ENCODE peak calls at places on chromosomes 11 and 22, in seven cellular contexts. K, B, L, E, H, M and Y are unnamed samples.

GRCh38 chr11:72738199-72739141 is 13.7 kb downstream of the ARAP1 start:
- DNase-seq in E (no peak), K (no peak), L (peak; percentile 89), B (peak; percentile 71), M (no peak), H (no peak), Y (peak; percentile 89)

GRCh38 chr11:10004526-10005113 is 289.4 kb downstream of the SBF2 start:
- DNase-seq in M (no peak), L (no peak), H (no peak), E (no peak), B (no peak), K (no peak), Y (no peak)

GRCh38 chr22:39287076-39287743 is 32.2 kb downstream of the RPL3 start:
- DNase-seq in H (no peak), E (no peak), M (no peak), L (peak; percentile 61), K (no peak), B (no peak), Y (no peak)

GRCh38 chr11:30016588-30017363 is at the start of gene KCNA4:
- DNase-seq in L (no peak), E (no peak), M (no peak), B (peak; percentile 56), K (no peak), H (no peak), Y (peak; percentile 68)

GRCh38 chr11:45181595-45182550 is 35.4 kb downstream of the PRDM11 start:
- DNase-seq in K (no peak), B (no peak), L (no peak), M (no peak), E (no peak), H (no peak), Y (no peak)

GRCh38 chr11:76291576-76292526 is 85.5 kb upstream of the WNT11 start:
- DNase-seq in K (no peak), M (no peak), H (peak; percentile 38), B (no peak), L (no peak), E (no peak), Y (no peak)

GRCh38 chr11:97454988-97455387 is 1065.2 kb downstream of the JRKL start:
- DNase-seq in B (no peak), E (no peak), M (no peak), L (no peak), K (peak; percentile 37), H (no peak), Y (no peak)

GRCh38 chr11:78714539-78714938 is 139.9 kb upstream of the NARS2 start:
- DNase-seq in H (no peak), E (no peak), K (no peak), M (peak; percentile 19), B (no peak), L (no peak), Y (no peak)

GRCh38 chr22:35930933-35931332 is 97.7 kb downstream of the RBFOX2 start:
- DNase-seq in B (no peak), E (peak; percentile 44), L (no peak), H (peak; percentile 19), K (peak; percentile 67), M (no peak), Y (no peak)

GRCh38 chr11:71991494-71991893 is 7.2 kb upstream of the IL18BP start:
- DNase-seq in L (peak; percentile 43), H (no peak), M (no peak), E (no peak), K (no peak), B (no peak), Y (no peak)

GRCh38 chr11:90668502-90668901 is 445.7 kb upstream of the CHORDC1 start:
- DNase-seq in H (no peak), L (no peak), B (no peak), E (no peak), K (no peak), M (no peak), Y (no peak)

GRCh38 chr11:45031912-45032519 is 81.3 kb upstream of the TP53I11 start:
- DNase-seq in L (peak; percentile 69), B (no peak), H (no peak), K (no peak), E (no peak), M (no peak), Y (no peak)

DNA sequence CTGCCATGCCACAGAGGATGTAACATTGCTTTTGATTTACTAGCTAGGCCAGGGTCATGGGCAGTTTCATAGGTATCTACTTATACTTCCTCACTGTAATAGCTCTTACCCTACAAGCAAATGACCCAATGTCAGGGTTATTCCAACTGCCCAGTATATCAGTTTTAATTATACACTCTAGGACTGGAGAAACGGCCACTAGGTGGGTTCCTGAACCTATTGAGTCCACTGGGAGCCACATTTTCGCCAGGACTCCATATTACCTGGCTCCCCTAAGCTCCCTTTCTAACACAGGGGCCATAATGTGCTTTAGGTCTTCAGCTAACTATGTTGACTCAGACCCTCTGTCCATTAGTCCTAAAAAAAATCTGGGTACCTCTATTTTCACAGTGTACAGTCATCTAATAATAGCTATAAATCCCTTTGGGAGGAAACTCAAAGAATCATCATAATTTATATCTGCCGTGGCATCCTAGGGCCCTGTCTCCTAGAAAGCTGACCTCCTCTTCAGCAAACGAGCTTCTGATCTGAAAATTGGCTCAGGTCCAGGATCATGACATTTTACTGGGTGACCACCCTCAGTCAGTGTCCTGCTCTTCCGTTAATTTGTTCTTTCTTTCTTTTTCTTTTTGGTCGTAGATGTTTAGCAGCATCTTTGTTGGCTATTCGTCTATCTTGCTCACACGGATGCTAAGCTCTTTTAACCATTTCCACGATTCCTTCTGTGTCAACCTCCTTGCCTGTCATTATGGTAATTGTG is 244.3 kb downstream of the FAM76B start:
- DNase-seq in M (no peak), E (peak; percentile 2), B (no peak), H (no peak), L (no peak), K (no peak), Y (no peak)
- TF ChIP-seq CTCF in M (no peak), E (no peak), B (no peak), H (no peak), L (no peak), K (peak; percentile 21), Y (no peak)

DNA sequence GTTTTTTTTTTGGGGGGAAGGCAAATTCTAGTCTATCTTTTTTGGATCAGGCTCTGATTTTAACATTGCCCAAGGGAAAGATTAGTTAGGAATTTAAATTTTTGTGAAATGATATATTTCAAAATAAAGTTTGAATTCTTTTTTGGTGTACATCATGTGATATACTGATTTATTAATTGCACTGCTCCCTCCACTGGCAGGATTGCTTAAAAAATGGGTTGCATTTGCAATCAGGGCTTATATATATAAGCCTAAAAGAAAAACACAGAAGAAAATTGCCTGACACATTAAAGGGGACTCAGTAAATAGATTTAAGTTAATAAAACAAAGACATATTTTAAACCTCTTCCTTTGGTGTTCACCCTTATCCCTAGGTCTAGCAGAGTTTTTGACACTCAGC is 1.2 kb downstream of the DYNC2H1 start:
- DNase-seq in M (no peak), L (no peak), K (peak; percentile 59), B (no peak), E (no peak), H (no peak), Y (no peak)
- H3K4me3 ChIP-seq in M (no peak overlapping the region), L (peak overlapping the region; percentile 74), K (peak overlapping the region; percentile 87), B (no peak overlapping the region), E (no peak overlapping the region), H (peak overlapping the region; percentile 75), Y (peak overlapping the region; percentile 68)

DNA sequence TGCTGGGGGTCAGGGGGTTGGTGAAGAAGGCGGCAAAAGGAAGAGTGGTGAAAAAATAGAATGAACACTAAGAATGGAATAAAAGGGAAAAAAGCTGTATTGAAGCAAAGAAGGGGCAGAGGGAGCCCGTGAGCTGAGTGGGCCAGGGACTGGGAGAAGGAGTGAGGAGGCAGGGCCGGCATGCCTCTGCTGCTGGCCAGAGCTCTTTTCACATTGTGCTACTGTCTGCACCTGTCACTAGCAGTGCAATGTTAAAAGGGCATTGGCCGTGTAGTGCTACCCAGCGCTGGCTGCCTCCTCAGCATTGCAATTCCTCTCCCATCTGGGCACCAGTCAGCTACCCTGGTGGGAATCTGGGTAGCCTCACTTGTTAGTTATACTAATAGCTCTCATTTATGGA is 8.7 kb downstream of the YPEL4 start:
- DNase-seq in E (no peak), K (peak; percentile 24), M (no peak), B (no peak), L (no peak), H (no peak), Y (no peak)
- TF ChIP-seq CTCF in E (no peak), K (peak; percentile 69), M (no peak), B (peak; percentile 16), L (no peak), H (peak; percentile 45), Y (no peak)

DNA sequence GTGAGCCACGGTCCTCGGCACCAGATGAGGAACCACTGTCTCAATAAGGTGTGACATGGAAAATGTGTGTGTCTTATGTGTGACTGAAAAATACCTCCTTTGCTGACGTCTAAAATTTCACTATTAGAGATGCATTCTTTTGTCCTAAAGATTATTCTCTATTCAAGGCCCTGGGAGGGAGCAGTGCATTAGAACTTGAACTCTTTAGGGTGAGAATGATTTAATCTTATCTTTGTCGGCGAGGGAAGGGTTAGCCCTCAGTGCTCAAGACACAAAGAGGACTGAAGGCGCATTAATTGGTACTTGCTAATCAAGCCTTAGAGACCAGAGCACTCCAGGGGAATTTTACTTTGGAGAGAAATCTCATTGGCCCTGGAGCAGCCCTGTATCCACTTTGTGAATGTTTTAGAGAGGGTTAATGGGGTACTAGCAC is 29.8 kb upstream of the PLET1 start:
- DNase-seq in B (no peak), M (no peak), K (no peak), L (no peak), H (no peak), E (no peak), Y (no peak)
- H3K4me3 ChIP-seq in B (peak overlapping the region; percentile 25), M (peak overlapping the region; percentile 48), K (peak overlapping the region; percentile 70), L (peak overlapping the region; percentile 62), H (peak overlapping the region; percentile 57), E (peak overlapping the region; percentile 62), Y (peak overlapping the region; percentile 62)